ENCODE peak calls at places on chromosome 2, in five cellular contexts. One of them, this sample, is unnamed.

GRCh38 chr2:120604767-120605166 is 130.9 kb upstream of the GLI2 start:
- DNase-seq in NCI-H524: no peak
- DNase-seq in NCI-H1930: no peak
- DNase-seq in naive thymus-derived CD8-positive, alpha-beta T cell: no peak
- DNase-seq in hepatocyte: no peak
- DNase-seq in this sample: no peak

GRCh38 chr2:39179974-39180960 is 59.4 kb upstream of the SOS1 start:
- DNase-seq in NCI-H524: no peak
- DNase-seq in NCI-H1930: no peak
- DNase-seq in naive thymus-derived CD8-positive, alpha-beta T cell: no peak
- DNase-seq in hepatocyte: no peak
- DNase-seq in this sample: peak

GRCh38 chr2:54161660-54162059 is 46.2 kb downstream of the ACYP2 start:
- DNase-seq in NCI-H524: no peak
- DNase-seq in NCI-H1930: no peak
- DNase-seq in naive thymus-derived CD8-positive, alpha-beta T cell: no peak
- DNase-seq in hepatocyte: no peak
- DNase-seq in this sample: no peak

GRCh38 chr2:165893556-165893955 is 60.0 kb downstream of the TTC21B start:
- DNase-seq in NCI-H524: no peak
- DNase-seq in NCI-H1930: no peak
- DNase-seq in naive thymus-derived CD8-positive, alpha-beta T cell: no peak
- DNase-seq in hepatocyte: no peak
- DNase-seq in this sample: peak

GRCh38 chr2:231047270-231047921 is 9.3 kb upstream of the PSMD1 start:
- DNase-seq in NCI-H524: no peak
- DNase-seq in NCI-H1930: no peak
- DNase-seq in naive thymus-derived CD8-positive, alpha-beta T cell: no peak
- DNase-seq in hepatocyte: no peak
- DNase-seq in this sample: no peak

GRCh38 chr2:156649596-156649995 is 213.4 kb downstream of the GPD2 start:
- DNase-seq in NCI-H524: no peak
- DNase-seq in NCI-H1930: no peak
- DNase-seq in naive thymus-derived CD8-positive, alpha-beta T cell: no peak
- DNase-seq in hepatocyte: peak
- DNase-seq in this sample: no peak

GRCh38 chr2:37912056-37912455 is 13.0 kb upstream of the RMDN2 start:
- DNase-seq in NCI-H524: no peak
- DNase-seq in NCI-H1930: no peak
- DNase-seq in naive thymus-derived CD8-positive, alpha-beta T cell: no peak
- DNase-seq in hepatocyte: no peak
- DNase-seq in this sample: no peak

GRCh38 chr2:66082576-66082975 is 352.3 kb upstream of the MEIS1 start:
- DNase-seq in NCI-H524: no peak
- DNase-seq in NCI-H1930: no peak
- DNase-seq in naive thymus-derived CD8-positive, alpha-beta T cell: no peak
- DNase-seq in hepatocyte: no peak
- DNase-seq in this sample: no peak

GRCh38 chr2:154189963-154190362 is 318.2 kb downstream of the GALNT13 start:
- DNase-seq in NCI-H524: no peak
- DNase-seq in NCI-H1930: no peak
- DNase-seq in naive thymus-derived CD8-positive, alpha-beta T cell: no peak
- DNase-seq in hepatocyte: no peak
- DNase-seq in this sample: no peak

GRCh38 chr2:120522151-120522751 is 176.3 kb downstream of the INHBB start:
- DNase-seq in NCI-H524: peak
- DNase-seq in NCI-H1930: no peak
- DNase-seq in naive thymus-derived CD8-positive, alpha-beta T cell: no peak
- DNase-seq in hepatocyte: peak
- DNase-seq in this sample: peak

GRCh38 chr2:37148325-37148724 is 8.5 kb downstream of the EIF2AK2 start:
- DNase-seq in NCI-H524: no peak
- DNase-seq in NCI-H1930: no peak
- DNase-seq in naive thymus-derived CD8-positive, alpha-beta T cell: no peak
- DNase-seq in hepatocyte: no peak
- DNase-seq in this sample: no peak

GRCh38 chr2:79219383-79219988 is 59.9 kb upstream of the REG3A start:
- DNase-seq in NCI-H524: no peak
- DNase-seq in NCI-H1930: peak
- DNase-seq in naive thymus-derived CD8-positive, alpha-beta T cell: no peak
- DNase-seq in hepatocyte: peak
- DNase-seq in this sample: peak

GRCh38 chr2:112065966-112066365 is 10.9 kb downstream of the TMEM87B start:
- DNase-seq in NCI-H524: no peak
- DNase-seq in NCI-H1930: no peak
- DNase-seq in naive thymus-derived CD8-positive, alpha-beta T cell: no peak
- DNase-seq in hepatocyte: no peak
- DNase-seq in this sample: peak

GRCh38 chr2:83106853-83107252 is 1352.2 kb downstream of the SUCLG1 start:
- DNase-seq in NCI-H524: no peak
- DNase-seq in NCI-H1930: no peak
- DNase-seq in naive thymus-derived CD8-positive, alpha-beta T cell: no peak
- DNase-seq in hepatocyte: no peak
- DNase-seq in this sample: no peak

GRCh38 chr2:43762286-43762685 is 11.6 kb upstream of the DYNC2LI1 start:
- DNase-seq in NCI-H524: no peak
- DNase-seq in NCI-H1930: no peak
- DNase-seq in naive thymus-derived CD8-positive, alpha-beta T cell: no peak
- DNase-seq in hepatocyte: no peak
- DNase-seq in this sample: no peak

GRCh38 chr2:234496835-234497591 is at the start of gene ARL4C:
- DNase-seq in NCI-H524: peak
- DNase-seq in NCI-H1930: peak
- DNase-seq in naive thymus-derived CD8-positive, alpha-beta T cell: peak
- DNase-seq in hepatocyte: peak
- DNase-seq in this sample: peak

GRCh38 chr2:138059487-138059886 is 95.2 kb downstream of the HNMT start:
- DNase-seq in NCI-H524: no peak
- DNase-seq in NCI-H1930: no peak
- DNase-seq in naive thymus-derived CD8-positive, alpha-beta T cell: no peak
- DNase-seq in hepatocyte: no peak
- DNase-seq in this sample: no peak

GRCh38 chr2:120203341-120204021 is 19.7 kb downstream of the TMEM185B start:
- DNase-seq in NCI-H524: no peak
- DNase-seq in NCI-H1930: no peak
- DNase-seq in naive thymus-derived CD8-positive, alpha-beta T cell: no peak
- DNase-seq in hepatocyte: no peak
- DNase-seq in this sample: peak

GRCh38 chr2:65465857-65466256 is 33.5 kb upstream of the SPRED2 start:
- DNase-seq in NCI-H524: peak
- DNase-seq in NCI-H1930: no peak
- DNase-seq in naive thymus-derived CD8-positive, alpha-beta T cell: no peak
- DNase-seq in hepatocyte: no peak
- DNase-seq in this sample: no peak

GRCh38 chr2:5803547-5803946 is 111.4 kb downstream of the SOX11 start:
- DNase-seq in NCI-H524: no peak
- DNase-seq in NCI-H1930: no peak
- DNase-seq in naive thymus-derived CD8-positive, alpha-beta T cell: no peak
- DNase-seq in hepatocyte: no peak
- DNase-seq in this sample: no peak

GRCh38 chr2:214242797-214243196 is 168.1 kb upstream of the VWC2L start:
- DNase-seq in NCI-H524: no peak
- DNase-seq in NCI-H1930: no peak
- DNase-seq in naive thymus-derived CD8-positive, alpha-beta T cell: no peak
- DNase-seq in hepatocyte: no peak
- DNase-seq in this sample: no peak

GRCh38 chr2:66565291-66565690 is 130.4 kb downstream of the MEIS1 start:
- DNase-seq in NCI-H524: no peak
- DNase-seq in NCI-H1930: no peak
- DNase-seq in naive thymus-derived CD8-positive, alpha-beta T cell: no peak
- DNase-seq in hepatocyte: no peak
- DNase-seq in this sample: no peak

GRCh38 chr2:140203347-140203746 is 1423.2 kb upstream of the NXPH2 start:
- DNase-seq in NCI-H524: no peak
- DNase-seq in NCI-H1930: no peak
- DNase-seq in naive thymus-derived CD8-positive, alpha-beta T cell: no peak
- DNase-seq in hepatocyte: no peak
- DNase-seq in this sample: no peak

GRCh38 chr2:159904127-159904564 is 106.1 kb upstream of the CD302 start:
- DNase-seq in NCI-H524: no peak
- DNase-seq in NCI-H1930: no peak
- DNase-seq in naive thymus-derived CD8-positive, alpha-beta T cell: peak
- DNase-seq in hepatocyte: no peak
- DNase-seq in this sample: peak

GRCh38 chr2:70541481-70542020 is 12.1 kb downstream of the TGFA start:
- DNase-seq in NCI-H524: no peak
- DNase-seq in NCI-H1930: no peak
- DNase-seq in naive thymus-derived CD8-positive, alpha-beta T cell: no peak
- DNase-seq in hepatocyte: no peak
- DNase-seq in this sample: peak

GRCh38 chr2:173254659-173255058 is 100.0 kb upstream of the CDCA7 start:
- DNase-seq in NCI-H524: no peak
- DNase-seq in NCI-H1930: no peak
- DNase-seq in naive thymus-derived CD8-positive, alpha-beta T cell: no peak
- DNase-seq in hepatocyte: no peak
- DNase-seq in this sample: no peak

GRCh38 chr2:189267925-189268579 is 88.5 kb upstream of the COL5A2 start:
- DNase-seq in NCI-H524: no peak
- DNase-seq in NCI-H1930: no peak
- DNase-seq in naive thymus-derived CD8-positive, alpha-beta T cell: no peak
- DNase-seq in hepatocyte: no peak
- DNase-seq in this sample: no peak

GRCh38 chr2:234795272-234795920 is 156.4 kb upstream of the SH3BP4 start:
- DNase-seq in NCI-H524: no peak
- DNase-seq in NCI-H1930: no peak
- DNase-seq in naive thymus-derived CD8-positive, alpha-beta T cell: no peak
- DNase-seq in hepatocyte: no peak
- DNase-seq in this sample: no peak

GRCh38 chr2:3265471-3265870 is 112.1 kb downstream of the EIPR1 start:
- DNase-seq in NCI-H524: no peak
- DNase-seq in NCI-H1930: no peak
- DNase-seq in naive thymus-derived CD8-positive, alpha-beta T cell: no peak
- DNase-seq in hepatocyte: no peak
- DNase-seq in this sample: no peak

GRCh38 chr2:162241571-162241970 is 1.7 kb downstream of the FAP start:
- DNase-seq in NCI-H524: no peak
- DNase-seq in NCI-H1930: no peak
- DNase-seq in naive thymus-derived CD8-positive, alpha-beta T cell: no peak
- DNase-seq in hepatocyte: no peak
- DNase-seq in this sample: peak

GRCh38 chr2:155727097-155727906 is 605.2 kb downstream of the NR4A2 start:
- DNase-seq in NCI-H524: no peak
- DNase-seq in NCI-H1930: no peak
- DNase-seq in naive thymus-derived CD8-positive, alpha-beta T cell: no peak
- DNase-seq in hepatocyte: no peak
- DNase-seq in this sample: peak

GRCh38 chr2:160425794-160426193 is 67.8 kb downstream of the RBMS1 start:
- DNase-seq in NCI-H524: no peak
- DNase-seq in NCI-H1930: no peak
- DNase-seq in naive thymus-derived CD8-positive, alpha-beta T cell: no peak
- DNase-seq in hepatocyte: no peak
- DNase-seq in this sample: no peak

GRCh38 chr2:238635637-238636036 is 208.9 kb downstream of the ASB1 start:
- DNase-seq in NCI-H524: no peak
- DNase-seq in NCI-H1930: no peak
- DNase-seq in naive thymus-derived CD8-positive, alpha-beta T cell: no peak
- DNase-seq in hepatocyte: no peak
- DNase-seq in this sample: no peak

GRCh38 chr2:58428286-58428552 is 187.1 kb upstream of the FANCL start:
- DNase-seq in NCI-H524: peak
- DNase-seq in NCI-H1930: peak
- DNase-seq in naive thymus-derived CD8-positive, alpha-beta T cell: no peak
- DNase-seq in hepatocyte: no peak
- DNase-seq in this sample: peak

GRCh38 chr2:119253760-119254600 is 30.3 kb downstream of the STEAP3 start:
- DNase-seq in NCI-H524: no peak
- DNase-seq in NCI-H1930: no peak
- DNase-seq in naive thymus-derived CD8-positive, alpha-beta T cell: no peak
- DNase-seq in hepatocyte: no peak
- DNase-seq in this sample: no peak

This sample was measured in trophoblast cell.